ENCODE peak calls at places on chromosomes 5 and 9, in four cellular contexts. C, M, N and Y are unnamed samples.

GRCh38 chr9:99730063-99730462 is 91.6 kb upstream of the NR4A3 start:
- DNase-seq in N (no peak), C (no peak), M (no peak), Y (no peak)

GRCh38 chr5:172868924-172869565 is 35.0 kb downstream of the ERGIC1 start:
- DNase-seq in M (no peak), N (peak; percentile 99), C (no peak), Y (no peak)

GRCh38 chr5:159849437-159850191 is 66.7 kb upstream of the ADRA1B start:
- DNase-seq in C (no peak), M (no peak), N (peak; percentile 87), Y (no peak)

GRCh38 chr5:132961887-132962286 is 1.5 kb downstream of the AFF4 start:
- DNase-seq in N (peak; percentile 53), M (peak; percentile 44), C (no peak), Y (no peak)

GRCh38 chr5:148739524-148739923 is 85.2 kb upstream of the HTR4 start:
- DNase-seq in N (no peak), C (no peak), M (no peak), Y (no peak)

GRCh38 chr5:83474170-83474796 is 2.7 kb downstream of the VCAN start:
- DNase-seq in M (peak; percentile 52), C (peak; percentile 94), N (peak; percentile 96), Y (no peak)

GRCh38 chr5:164475339-164475977 is 970.0 kb downstream of the MAT2B start:
- DNase-seq in M (peak; percentile 14), C (peak; percentile 13), N (peak; percentile 70), Y (no peak)

GRCh38 chr9:127444921-127445850 is 6.0 kb downstream of the RPL12 start:
- DNase-seq in M (no peak), N (peak; percentile 67), C (no peak), Y (no peak)

GRCh38 chr9:13269589-13270452 is 9.7 kb downstream of the MPDZ start:
- DNase-seq in N (no peak), C (no peak), M (no peak), Y (no peak)

GRCh38 chr9:130933114-130934046 is 5.7 kb downstream of the FIBCD1 start:
- DNase-seq in N (no peak), M (no peak), C (no peak), Y (no peak)